ENCODE peak calls at places on chromosomes 5 and 9, in nine cellular contexts. One of them, this sample, is unnamed. For H3K4me1 and H3K9me3, the result is how much of the 10 kb centered on the place peaks cover.

GRCh38 chr5:112869948-112870347 is 8.9 kb downstream of the SRP19 start:
- DNase-seq in NT2/D1: no peak
- DNase-seq in CD4-positive, CD25-positive, alpha-beta regulatory T cell: no peak
- DNase-seq in prostate gland: no peak
- DNase-seq in testis: no peak
- DNase-seq in left ventricle myocardium inferior: no peak
- DNase-seq in Caco-2: no peak
- DNase-seq in Panc1: no peak
- DNase-seq in iPS DF 6.9: no peak
- DNase-seq in this sample: no peak

GRCh38 chr9:136231478-136232297 is 13.9 kb downstream of the QSOX2 start:
- DNase-seq in prostate gland: no peak
- DNase-seq in CD4-positive, CD25-positive, alpha-beta regulatory T cell: peak
- DNase-seq in testis: no peak
- DNase-seq in NT2/D1: no peak
- DNase-seq in left ventricle myocardium inferior: no peak
- DNase-seq in iPS DF 6.9: no peak
- DNase-seq in Caco-2: no peak
- DNase-seq in Panc1: no peak
- DNase-seq in this sample: no peak

GRCh38 chr5:134555223-134555790 is 29.8 kb downstream of the JADE2 start:
- DNase-seq in iPS DF 6.9: no peak
- DNase-seq in Caco-2: no peak
- DNase-seq in testis: no peak
- DNase-seq in Panc1: no peak
- DNase-seq in CD4-positive, CD25-positive, alpha-beta regulatory T cell: no peak
- DNase-seq in prostate gland: no peak
- DNase-seq in NT2/D1: no peak
- DNase-seq in left ventricle myocardium inferior: no peak
- DNase-seq in this sample: no peak

GRCh38 chr5:171806976-171807823 is 21.6 kb downstream of the SMIM23 start:
- DNase-seq in NT2/D1: no peak
- DNase-seq in prostate gland: no peak
- DNase-seq in testis: no peak
- DNase-seq in CD4-positive, CD25-positive, alpha-beta regulatory T cell: no peak
- DNase-seq in Panc1: no peak
- DNase-seq in iPS DF 6.9: no peak
- DNase-seq in left ventricle myocardium inferior: no peak
- DNase-seq in Caco-2: no peak
- DNase-seq in this sample: no peak

GRCh38 chr9:107751522-107752235 is 262.1 kb upstream of the KLF4 start:
- DNase-seq in Panc1: peak
- DNase-seq in left ventricle myocardium inferior: no peak
- DNase-seq in iPS DF 6.9: no peak
- DNase-seq in Caco-2: peak
- DNase-seq in NT2/D1: peak
- DNase-seq in prostate gland: no peak
- DNase-seq in testis: no peak
- DNase-seq in CD4-positive, CD25-positive, alpha-beta regulatory T cell: no peak
- DNase-seq in this sample: no peak

GRCh38 chr5:78016831-78017529 is 240.8 kb upstream of the TBCA start:
- DNase-seq in testis: no peak
- DNase-seq in Panc1: no peak
- DNase-seq in CD4-positive, CD25-positive, alpha-beta regulatory T cell: no peak
- DNase-seq in prostate gland: no peak
- DNase-seq in Caco-2: no peak
- DNase-seq in left ventricle myocardium inferior: no peak
- DNase-seq in NT2/D1: peak
- DNase-seq in iPS DF 6.9: peak
- DNase-seq in this sample: no peak

GRCh38 chr5:87020099-87020934 is 247.4 kb upstream of the RASA1 start:
- DNase-seq in Caco-2: no peak
- DNase-seq in CD4-positive, CD25-positive, alpha-beta regulatory T cell: peak
- DNase-seq in testis: peak
- DNase-seq in iPS DF 6.9: peak
- DNase-seq in Panc1: no peak
- DNase-seq in left ventricle myocardium inferior: peak
- DNase-seq in NT2/D1: no peak
- DNase-seq in prostate gland: no peak
- DNase-seq in this sample: no peak

GRCh38 chr9:112711050-112711689 is 6.7 kb downstream of the INIP start:
- DNase-seq in prostate gland: no peak
- DNase-seq in iPS DF 6.9: peak
- DNase-seq in NT2/D1: peak
- DNase-seq in Caco-2: peak
- DNase-seq in left ventricle myocardium inferior: no peak
- DNase-seq in testis: no peak
- DNase-seq in CD4-positive, CD25-positive, alpha-beta regulatory T cell: no peak
- DNase-seq in Panc1: no peak
- DNase-seq in this sample: no peak

GRCh38 chr9:1208185-1208584 is 158.0 kb downstream of the DMRT2 start:
- DNase-seq in left ventricle myocardium inferior: no peak
- DNase-seq in iPS DF 6.9: no peak
- DNase-seq in testis: no peak
- DNase-seq in NT2/D1: no peak
- DNase-seq in Caco-2: no peak
- DNase-seq in prostate gland: no peak
- DNase-seq in Panc1: no peak
- DNase-seq in CD4-positive, CD25-positive, alpha-beta regulatory T cell: no peak
- DNase-seq in this sample: no peak

GRCh38 chr9:69758001-69758730 is 1.6 kb downstream of the PTAR1 start:
- DNase-seq in NT2/D1: no peak
- DNase-seq in Caco-2: no peak
- DNase-seq in testis: no peak
- DNase-seq in iPS DF 6.9: no peak
- DNase-seq in prostate gland: no peak
- DNase-seq in left ventricle myocardium inferior: no peak
- DNase-seq in CD4-positive, CD25-positive, alpha-beta regulatory T cell: no peak
- DNase-seq in Panc1: no peak
- DNase-seq in this sample: no peak
- H3K4me1 ChIP-seq in NT2/D1: under half
- H3K4me1 ChIP-seq in Caco-2: under half
- H3K4me1 ChIP-seq in testis: under half
- H3K4me1 ChIP-seq in iPS DF 6.9: under half
- H3K4me1 ChIP-seq in prostate gland: under half
- H3K4me1 ChIP-seq in left ventricle myocardium inferior: half or more
- H3K4me1 ChIP-seq in CD4-positive, CD25-positive, alpha-beta regulatory T cell: under half
- H3K4me1 ChIP-seq in Panc1: under half
- H3K4me1 ChIP-seq in this sample: under half

GRCh38 chr9:63817622-63818518 is 1467.1 kb downstream of the FOXD4L5 start:
- DNase-seq in Panc1: no peak
- DNase-seq in CD4-positive, CD25-positive, alpha-beta regulatory T cell: peak
- DNase-seq in left ventricle myocardium inferior: peak
- DNase-seq in testis: peak
- DNase-seq in NT2/D1: peak
- DNase-seq in Caco-2: peak
- DNase-seq in prostate gland: peak
- DNase-seq in iPS DF 6.9: no peak
- DNase-seq in this sample: peak

GRCh38 chr9:63816742-63817621 is 1468.0 kb downstream of the FOXD4L5 start:
- DNase-seq in NT2/D1: peak
- DNase-seq in Caco-2: peak
- DNase-seq in testis: peak
- DNase-seq in left ventricle myocardium inferior: peak
- DNase-seq in CD4-positive, CD25-positive, alpha-beta regulatory T cell: peak
- DNase-seq in iPS DF 6.9: peak
- DNase-seq in prostate gland: peak
- DNase-seq in Panc1: no peak
- DNase-seq in this sample: peak
- H3K9me3 ChIP-seq in NT2/D1: under half
- H3K9me3 ChIP-seq in Caco-2: under half
- H3K9me3 ChIP-seq in testis: under half
- H3K9me3 ChIP-seq in left ventricle myocardium inferior: under half
- H3K9me3 ChIP-seq in CD4-positive, CD25-positive, alpha-beta regulatory T cell: under half
- H3K9me3 ChIP-seq in iPS DF 6.9: under half
- H3K9me3 ChIP-seq in prostate gland: under half
- H3K9me3 ChIP-seq in Panc1: under half
- H3K9me3 ChIP-seq in this sample: under half

GRCh38 chr9:13429271-13429670 is 149.8 kb upstream of the MPDZ start:
- DNase-seq in iPS DF 6.9: no peak
- DNase-seq in NT2/D1: no peak
- DNase-seq in prostate gland: no peak
- DNase-seq in testis: no peak
- DNase-seq in CD4-positive, CD25-positive, alpha-beta regulatory T cell: no peak
- DNase-seq in Panc1: no peak
- DNase-seq in left ventricle myocardium inferior: no peak
- DNase-seq in Caco-2: no peak
- DNase-seq in this sample: no peak
- H3K4me1 ChIP-seq in iPS DF 6.9: under half
- H3K4me1 ChIP-seq in NT2/D1: under half
- H3K4me1 ChIP-seq in prostate gland: under half
- H3K4me1 ChIP-seq in testis: under half
- H3K4me1 ChIP-seq in CD4-positive, CD25-positive, alpha-beta regulatory T cell: under half
- H3K4me1 ChIP-seq in Panc1: under half
- H3K4me1 ChIP-seq in left ventricle myocardium inferior: under half
- H3K4me1 ChIP-seq in Caco-2: under half
- H3K4me1 ChIP-seq in this sample: under half

DNA sequence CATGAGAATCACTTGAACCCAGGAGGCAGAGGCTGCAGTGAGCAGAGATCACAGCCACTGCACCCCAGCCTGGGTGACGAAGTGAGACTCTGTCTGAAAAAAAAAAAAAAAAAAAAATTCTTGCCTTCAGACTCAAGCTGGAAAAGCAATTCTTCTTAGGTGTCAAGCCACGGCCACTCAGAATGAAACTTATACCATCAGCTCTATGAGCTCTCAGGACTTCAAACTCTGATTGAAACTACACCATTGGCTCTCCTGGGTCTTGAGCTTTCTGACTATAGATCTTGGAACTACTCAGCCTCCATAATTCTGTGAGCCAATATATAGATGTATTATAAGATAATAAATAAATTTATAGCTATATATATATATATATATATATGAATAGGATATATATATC is 12.9 kb upstream of the FGF10 start:
- DNase-seq in iPS DF 6.9: no peak
- DNase-seq in Caco-2: no peak
- DNase-seq in Panc1: no peak
- DNase-seq in left ventricle myocardium inferior: no peak
- DNase-seq in prostate gland: no peak
- DNase-seq in CD4-positive, CD25-positive, alpha-beta regulatory T cell: no peak
- DNase-seq in testis: no peak
- DNase-seq in NT2/D1: no peak
- DNase-seq in this sample: no peak
- H3K9me3 ChIP-seq in iPS DF 6.9: under half
- H3K9me3 ChIP-seq in Caco-2: under half
- H3K9me3 ChIP-seq in Panc1: under half
- H3K9me3 ChIP-seq in left ventricle myocardium inferior: under half
- H3K9me3 ChIP-seq in prostate gland: under half
- H3K9me3 ChIP-seq in CD4-positive, CD25-positive, alpha-beta regulatory T cell: under half
- H3K9me3 ChIP-seq in testis: under half
- H3K9me3 ChIP-seq in NT2/D1: under half
- H3K9me3 ChIP-seq in this sample: under half

DNA sequence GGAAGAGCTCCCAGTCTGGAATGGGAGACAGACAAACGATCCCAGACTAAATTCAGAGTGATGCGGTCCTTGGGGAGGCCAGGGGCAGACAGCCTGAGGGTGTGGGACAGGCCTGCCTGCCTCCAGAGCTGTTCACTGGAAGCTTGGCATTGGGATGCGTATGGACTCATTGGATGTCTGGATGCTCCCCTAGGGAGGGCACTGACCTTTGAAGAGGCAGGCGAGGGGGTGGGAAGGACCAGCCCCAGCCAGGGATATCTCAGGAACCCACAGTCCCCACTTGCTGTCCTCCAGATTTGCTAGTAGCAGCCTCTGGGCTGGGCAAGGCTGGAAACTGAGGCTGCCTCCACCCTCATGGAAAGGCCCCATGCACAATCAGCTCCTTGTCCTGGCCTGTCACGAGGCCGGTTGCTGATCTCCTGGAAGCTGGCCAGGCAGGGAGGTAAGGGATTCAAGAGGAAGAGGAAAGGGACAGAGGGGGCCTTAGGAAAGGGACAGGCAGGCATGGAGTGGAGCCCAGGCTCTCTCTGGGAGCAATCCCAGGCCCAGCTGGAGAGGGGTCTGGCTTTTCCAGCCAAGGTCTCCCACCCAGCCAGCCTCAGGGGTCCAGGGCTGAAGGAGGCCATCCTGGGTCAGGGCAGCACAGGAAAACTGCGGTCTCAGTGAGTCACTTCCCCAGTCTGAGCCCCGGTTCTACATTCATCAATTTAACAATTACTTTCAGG is 69.1 kb upstream of the GGTA1 start:
- DNase-seq in NT2/D1: no peak
- DNase-seq in prostate gland: no peak
- DNase-seq in CD4-positive, CD25-positive, alpha-beta regulatory T cell: no peak
- DNase-seq in Caco-2: no peak
- DNase-seq in left ventricle myocardium inferior: peak
- DNase-seq in Panc1: no peak
- DNase-seq in iPS DF 6.9: no peak
- DNase-seq in testis: peak
- DNase-seq in this sample: peak
- H3K4me1 ChIP-seq in NT2/D1: under half
- H3K4me1 ChIP-seq in prostate gland: under half
- H3K4me1 ChIP-seq in CD4-positive, CD25-positive, alpha-beta regulatory T cell: under half
- H3K4me1 ChIP-seq in Caco-2: under half
- H3K4me1 ChIP-seq in left ventricle myocardium inferior: under half
- H3K4me1 ChIP-seq in Panc1: under half
- H3K4me1 ChIP-seq in iPS DF 6.9: under half
- H3K4me1 ChIP-seq in testis: under half
- H3K4me1 ChIP-seq in this sample: under half